ENCODE peak calls at places on chromosomes 6 and 20, in six cellular contexts. One of them, this sample, is unnamed.

GRCh38 chr20:5008743-5009142 is 7.4 kb upstream of the SLC23A2 start:
- DNase-seq in A549: no peak
- DNase-seq in WTC11: no peak
- DNase-seq in H1: no peak
- DNase-seq in K562: no peak
- DNase-seq in HepG2: no peak
- DNase-seq in this sample: no peak

GRCh38 chr6:24228681-24229255 is 102.8 kb downstream of the NRSN1 start:
- DNase-seq in A549: no peak
- DNase-seq in WTC11: no peak
- DNase-seq in H1: no peak
- DNase-seq in K562: no peak
- DNase-seq in HepG2: peak
- DNase-seq in this sample: no peak

GRCh38 chr6:7172605-7173185 is 64.9 kb downstream of the RREB1 start:
- DNase-seq in A549: no peak
- DNase-seq in WTC11: no peak
- DNase-seq in H1: no peak
- DNase-seq in K562: no peak
- DNase-seq in HepG2: no peak
- DNase-seq in this sample: peak

GRCh38 chr6:119344306-119344705 is 5.3 kb downstream of the MAN1A1 start:
- DNase-seq in A549: no peak
- DNase-seq in WTC11: no peak
- DNase-seq in H1: no peak
- DNase-seq in K562: peak
- DNase-seq in HepG2: peak
- DNase-seq in this sample: no peak

GRCh38 chr6:4301871-4302270 is 166.5 kb upstream of the ECI2 start:
- DNase-seq in A549: no peak
- DNase-seq in WTC11: no peak
- DNase-seq in H1: no peak
- DNase-seq in K562: no peak
- DNase-seq in HepG2: no peak
- DNase-seq in this sample: no peak

GRCh38 chr6:42428326-42429041 is 23.2 kb downstream of the TRERF1 start:
- DNase-seq in A549: no peak
- DNase-seq in WTC11: no peak
- DNase-seq in H1: peak
- DNase-seq in K562: no peak
- DNase-seq in HepG2: no peak
- DNase-seq in this sample: no peak

GRCh38 chr6:6825986-6826901 is 237.7 kb downstream of the LY86 start:
- DNase-seq in A549: no peak
- DNase-seq in WTC11: no peak
- DNase-seq in H1: no peak
- DNase-seq in K562: no peak
- DNase-seq in HepG2: no peak
- DNase-seq in this sample: peak

GRCh38 chr6:15500901-15501805 is 161.7 kb downstream of the DTNBP1 start:
- DNase-seq in A549: no peak
- DNase-seq in WTC11: no peak
- DNase-seq in H1: no peak
- DNase-seq in K562: no peak
- DNase-seq in HepG2: no peak
- DNase-seq in this sample: no peak

GRCh38 chr6:48404927-48405326 is 293.9 kb upstream of the PTCHD4 start:
- DNase-seq in A549: no peak
- DNase-seq in WTC11: no peak
- DNase-seq in H1: no peak
- DNase-seq in K562: no peak
- DNase-seq in HepG2: no peak
- DNase-seq in this sample: no peak

GRCh38 chr6:35024601-35025054 is 116.5 kb downstream of the TCP11 start:
- DNase-seq in A549: peak
- DNase-seq in WTC11: no peak
- DNase-seq in H1: no peak
- DNase-seq in K562: peak
- DNase-seq in HepG2: peak
- DNase-seq in this sample: peak

GRCh38 chr20:63969851-63970713 is at the start of gene ZNF512B:
- DNase-seq in A549: peak
- DNase-seq in WTC11: peak
- DNase-seq in H1: peak
- DNase-seq in K562: peak
- DNase-seq in HepG2: peak
- DNase-seq in this sample: no peak

GRCh38 chr6:90285611-90286381 is 10.8 kb downstream of the BACH2 start:
- DNase-seq in A549: peak
- DNase-seq in WTC11: peak
- DNase-seq in H1: no peak
- DNase-seq in K562: peak
- DNase-seq in HepG2: peak
- DNase-seq in this sample: peak

GRCh38 chr6:164163239-164163638 is 748.7 kb downstream of the QKI start:
- DNase-seq in A549: no peak
- DNase-seq in WTC11: no peak
- DNase-seq in H1: no peak
- DNase-seq in K562: no peak
- DNase-seq in HepG2: no peak
- DNase-seq in this sample: no peak

GRCh38 chr20:47949230-47949629 is 163.9 kb upstream of the SULF2 start:
- DNase-seq in A549: no peak
- DNase-seq in WTC11: no peak
- DNase-seq in H1: no peak
- DNase-seq in K562: no peak
- DNase-seq in HepG2: no peak
- DNase-seq in this sample: no peak

GRCh38 chr6:149211046-149211571 is 106.4 kb upstream of the TAB2 start:
- DNase-seq in A549: no peak
- DNase-seq in WTC11: no peak
- DNase-seq in H1: no peak
- DNase-seq in K562: no peak
- DNase-seq in HepG2: peak
- DNase-seq in this sample: no peak

GRCh38 chr6:99887066-99887465 is 107.0 kb downstream of the MCHR2 start:
- DNase-seq in A549: no peak
- DNase-seq in WTC11: no peak
- DNase-seq in H1: no peak
- DNase-seq in K562: no peak
- DNase-seq in HepG2: no peak
- DNase-seq in this sample: no peak

GRCh38 chr20:63748356-63749270 is 9.0 kb downstream of the SLC2A4RG start:
- DNase-seq in A549: no peak
- DNase-seq in WTC11: no peak
- DNase-seq in H1: no peak
- DNase-seq in K562: no peak
- DNase-seq in HepG2: no peak
- DNase-seq in this sample: no peak

GRCh38 chr6:162674452-162674851 is 53.1 kb downstream of the PRKN start:
- DNase-seq in A549: no peak
- DNase-seq in WTC11: no peak
- DNase-seq in H1: no peak
- DNase-seq in K562: no peak
- DNase-seq in HepG2: no peak
- DNase-seq in this sample: no peak

GRCh38 chr20:13784271-13784892 is 337 bp downstream of the ESF1 start:
- DNase-seq in A549: peak
- DNase-seq in WTC11: peak
- DNase-seq in H1: no peak
- DNase-seq in K562: no peak
- DNase-seq in HepG2: no peak
- DNase-seq in this sample: no peak

GRCh38 chr20:52681288-52681687 is 290.9 kb upstream of the TSHZ2 start:
- DNase-seq in A549: no peak
- DNase-seq in WTC11: no peak
- DNase-seq in H1: no peak
- DNase-seq in K562: no peak
- DNase-seq in HepG2: no peak
- DNase-seq in this sample: no peak

GRCh38 chr6:52317841-52318581 is 33.5 kb upstream of the MCM3 start:
- DNase-seq in A549: peak
- DNase-seq in WTC11: no peak
- DNase-seq in H1: no peak
- DNase-seq in K562: no peak
- DNase-seq in HepG2: peak
- DNase-seq in this sample: no peak

GRCh38 chr6:79224005-79224404 is 10.5 kb downstream of the HMGN3 start:
- DNase-seq in A549: no peak
- DNase-seq in WTC11: no peak
- DNase-seq in H1: no peak
- DNase-seq in K562: no peak
- DNase-seq in HepG2: peak
- DNase-seq in this sample: no peak

GRCh38 chr6:163164175-163164900 is 250.2 kb upstream of the QKI start:
- DNase-seq in A549: no peak
- DNase-seq in WTC11: no peak
- DNase-seq in H1: no peak
- DNase-seq in K562: no peak
- DNase-seq in HepG2: no peak
- DNase-seq in this sample: no peak

GRCh38 chr20:15976047-15976731 is 597.1 kb downstream of the KIF16B start:
- DNase-seq in A549: no peak
- DNase-seq in WTC11: peak
- DNase-seq in H1: peak
- DNase-seq in K562: no peak
- DNase-seq in HepG2: no peak
- DNase-seq in this sample: no peak
- TF ChIP-seq JUN in A549: no peak
- TF ChIP-seq JUN in WTC11: no peak
- TF ChIP-seq JUN in H1: no peak
- TF ChIP-seq JUN in K562: no peak
- TF ChIP-seq JUN in HepG2: no peak
- TF ChIP-seq JUN in this sample: no peak

DNA sequence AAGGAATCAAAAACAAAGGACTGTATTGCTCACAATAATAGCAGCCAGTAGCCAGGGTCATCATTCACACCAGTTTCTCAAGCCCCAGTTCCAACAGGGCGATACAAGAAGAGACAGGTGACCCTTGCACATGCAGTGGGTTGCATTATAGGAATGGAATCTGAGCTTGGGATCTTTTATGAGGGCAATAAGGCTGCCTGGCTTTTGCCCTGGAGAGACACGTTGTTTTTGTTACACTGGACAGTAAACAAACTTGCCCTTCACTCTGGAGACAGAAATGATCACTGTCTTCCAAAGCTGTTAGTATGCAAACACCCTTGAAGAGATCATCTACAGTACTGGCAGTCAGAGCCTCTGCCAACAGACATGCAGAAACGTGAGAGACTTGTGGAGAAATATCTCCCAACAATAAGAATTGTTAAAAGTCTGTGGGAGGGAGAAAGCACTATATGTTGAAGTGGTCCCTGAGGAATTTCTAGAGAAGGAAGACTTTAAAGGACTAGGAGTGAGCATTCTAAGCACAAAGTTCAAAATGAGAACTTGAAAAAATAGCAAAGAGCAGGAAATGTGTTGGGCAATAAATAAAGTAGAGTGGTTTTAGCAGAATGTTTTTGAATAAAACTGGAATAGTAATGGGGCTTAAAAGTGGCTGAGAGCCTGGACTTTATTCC is 6.2 kb upstream of the COL12A1 start:
- DNase-seq in A549: no peak
- DNase-seq in WTC11: no peak
- DNase-seq in H1: no peak
- DNase-seq in K562: no peak
- DNase-seq in HepG2: no peak
- DNase-seq in this sample: no peak
- TF ChIP-seq JUN in A549: no peak
- TF ChIP-seq JUN in WTC11: no peak
- TF ChIP-seq JUN in H1: no peak
- TF ChIP-seq JUN in K562: no peak
- TF ChIP-seq JUN in HepG2: no peak
- TF ChIP-seq JUN in this sample: no peak

GRCh38 chr6:151247510-151247909 is 7.7 kb downstream of the AKAP12 start:
- DNase-seq in A549: no peak
- DNase-seq in WTC11: no peak
- DNase-seq in H1: no peak
- DNase-seq in K562: no peak
- DNase-seq in HepG2: no peak
- DNase-seq in this sample: no peak
- TF ChIP-seq JUN in A549: no peak
- TF ChIP-seq JUN in WTC11: no peak
- TF ChIP-seq JUN in H1: no peak
- TF ChIP-seq JUN in K562: no peak
- TF ChIP-seq JUN in HepG2: no peak
- TF ChIP-seq JUN in this sample: no peak

DNA sequence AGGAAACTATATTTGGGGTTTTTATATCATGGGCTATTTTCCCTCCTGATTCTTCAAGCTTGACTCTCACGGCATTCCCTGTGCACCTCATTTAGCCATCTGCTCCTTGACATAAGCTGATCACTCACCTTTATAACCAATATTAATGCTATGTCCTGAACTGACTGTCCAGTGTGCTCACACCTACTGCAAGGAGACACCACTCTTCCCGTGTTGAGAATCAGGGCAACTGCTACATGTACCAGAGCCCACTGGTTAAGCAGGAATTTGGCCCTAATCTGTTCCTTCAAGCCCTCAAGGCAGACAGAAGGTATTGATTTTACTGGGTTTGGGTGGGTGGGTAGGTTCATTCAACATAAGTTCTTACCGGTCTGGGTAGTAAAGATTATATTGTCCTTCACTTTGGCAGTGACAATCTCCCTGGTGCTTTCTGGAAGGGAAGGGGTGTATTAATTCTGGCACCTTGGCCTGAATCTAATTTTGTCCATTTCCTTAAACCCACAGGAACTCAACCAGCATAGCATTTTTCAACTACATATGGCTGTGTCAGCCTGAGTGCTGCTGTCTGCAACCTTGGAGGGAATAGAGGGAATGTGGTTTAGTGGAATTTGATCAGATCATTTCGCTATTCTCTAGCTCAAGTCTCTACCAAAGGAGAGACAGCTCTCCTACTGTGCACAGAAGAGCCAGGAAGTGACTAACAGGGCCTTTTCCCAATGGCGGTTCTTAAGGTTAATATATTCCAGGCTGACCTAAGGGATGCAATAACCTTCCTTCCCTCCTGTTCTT is 293.2 kb downstream of the BTBD9 start:
- DNase-seq in A549: no peak
- DNase-seq in WTC11: no peak
- DNase-seq in H1: no peak
- DNase-seq in K562: no peak
- DNase-seq in HepG2: no peak
- DNase-seq in this sample: peak
- TF ChIP-seq JUN in A549: no peak
- TF ChIP-seq JUN in WTC11: no peak
- TF ChIP-seq JUN in H1: no peak
- TF ChIP-seq JUN in K562: no peak
- TF ChIP-seq JUN in HepG2: no peak
- TF ChIP-seq JUN in this sample: peak

This sample was measured in endothelial cell of umbilical vein.